ENCODE peak calls at places on chromosomes 4 and X, in seven cellular contexts. One of them, this sample, is unnamed.

GRCh38 chrX:91108761-91109160 is 325.9 kb upstream of the PABPC5 start:
- DNase-seq in GM10248: no peak
- DNase-seq in fibroblast of the aortic adventitia: no peak
- DNase-seq in germinal center: no peak
- DNase-seq in dermis blood vessel endothelial cell: no peak
- DNase-seq in ecto neural progenitor cell: no peak
- DNase-seq in T-helper 2 cell: no peak
- DNase-seq in this sample: no peak

GRCh38 chr4:73836373-73837269 is at the start of gene CXCL6:
- DNase-seq in GM10248: no peak
- DNase-seq in fibroblast of the aortic adventitia: no peak
- DNase-seq in germinal center: no peak
- DNase-seq in dermis blood vessel endothelial cell: peak; percentile 53
- DNase-seq in ecto neural progenitor cell: peak; percentile 69
- DNase-seq in T-helper 2 cell: no peak
- DNase-seq in this sample: peak; percentile 61

GRCh38 chr4:15089979-15090378 is 87.7 kb downstream of the CPEB2 start:
- DNase-seq in GM10248: no peak
- DNase-seq in fibroblast of the aortic adventitia: no peak
- DNase-seq in germinal center: no peak
- DNase-seq in dermis blood vessel endothelial cell: no peak
- DNase-seq in ecto neural progenitor cell: no peak
- DNase-seq in T-helper 2 cell: no peak
- DNase-seq in this sample: no peak

GRCh38 chr4:40149960-40150385 is 46.9 kb upstream of the RHOH start:
- DNase-seq in GM10248: peak; percentile 66
- DNase-seq in fibroblast of the aortic adventitia: peak; percentile 79
- DNase-seq in germinal center: peak; percentile 51
- DNase-seq in dermis blood vessel endothelial cell: peak; percentile 85
- DNase-seq in ecto neural progenitor cell: peak; percentile 48
- DNase-seq in T-helper 2 cell: peak; percentile 83
- DNase-seq in this sample: no peak

GRCh38 chr4:160326110-160326509 is 1223.2 kb downstream of the RAPGEF2 start:
- DNase-seq in GM10248: no peak
- DNase-seq in fibroblast of the aortic adventitia: no peak
- DNase-seq in germinal center: no peak
- DNase-seq in dermis blood vessel endothelial cell: no peak
- DNase-seq in ecto neural progenitor cell: no peak
- DNase-seq in T-helper 2 cell: no peak
- DNase-seq in this sample: no peak

GRCh38 chr4:156756118-156756517 is 215.5 kb downstream of the PDGFC start:
- DNase-seq in GM10248: no peak
- DNase-seq in fibroblast of the aortic adventitia: peak; percentile 50
- DNase-seq in germinal center: no peak
- DNase-seq in dermis blood vessel endothelial cell: no peak
- DNase-seq in ecto neural progenitor cell: no peak
- DNase-seq in T-helper 2 cell: no peak
- DNase-seq in this sample: no peak

GRCh38 chrX:120236676-120237460 is 13.7 kb upstream of the ZBTB33 start:
- DNase-seq in GM10248: no peak
- DNase-seq in fibroblast of the aortic adventitia: no peak
- DNase-seq in germinal center: no peak
- DNase-seq in dermis blood vessel endothelial cell: no peak
- DNase-seq in ecto neural progenitor cell: no peak
- DNase-seq in T-helper 2 cell: no peak
- DNase-seq in this sample: no peak

GRCh38 chr4:71338846-71339593 is at the start of gene SLC4A4:
- DNase-seq in GM10248: peak; percentile 73
- DNase-seq in fibroblast of the aortic adventitia: peak; percentile 20
- DNase-seq in germinal center: no peak
- DNase-seq in dermis blood vessel endothelial cell: no peak
- DNase-seq in ecto neural progenitor cell: no peak
- DNase-seq in T-helper 2 cell: peak; percentile 75
- DNase-seq in this sample: no peak

GRCh38 chr4:31467781-31468180 is 747.6 kb downstream of the PCDH7 start:
- DNase-seq in GM10248: no peak
- DNase-seq in fibroblast of the aortic adventitia: peak; percentile 22
- DNase-seq in germinal center: no peak
- DNase-seq in dermis blood vessel endothelial cell: no peak
- DNase-seq in ecto neural progenitor cell: no peak
- DNase-seq in T-helper 2 cell: no peak
- DNase-seq in this sample: no peak

GRCh38 chr4:6591781-6592180 is 16.8 kb downstream of the MAN2B2 start:
- DNase-seq in GM10248: no peak
- DNase-seq in fibroblast of the aortic adventitia: no peak
- DNase-seq in germinal center: no peak
- DNase-seq in dermis blood vessel endothelial cell: no peak
- DNase-seq in ecto neural progenitor cell: no peak
- DNase-seq in T-helper 2 cell: no peak
- DNase-seq in this sample: no peak

GRCh38 chr4:98542011-98542410 is 116.4 kb downstream of the TSPAN5 start:
- DNase-seq in GM10248: no peak
- DNase-seq in fibroblast of the aortic adventitia: no peak
- DNase-seq in germinal center: no peak
- DNase-seq in dermis blood vessel endothelial cell: no peak
- DNase-seq in ecto neural progenitor cell: no peak
- DNase-seq in T-helper 2 cell: no peak
- DNase-seq in this sample: no peak

GRCh38 chr4:183599690-183600089 is 59.3 kb downstream of the RWDD4 start:
- DNase-seq in GM10248: no peak
- DNase-seq in fibroblast of the aortic adventitia: no peak
- DNase-seq in germinal center: no peak
- DNase-seq in dermis blood vessel endothelial cell: no peak
- DNase-seq in ecto neural progenitor cell: no peak
- DNase-seq in T-helper 2 cell: no peak
- DNase-seq in this sample: no peak

GRCh38 chr4:96698891-96699290 is 859.0 kb downstream of the PDHA2 start:
- DNase-seq in GM10248: no peak
- DNase-seq in fibroblast of the aortic adventitia: no peak
- DNase-seq in germinal center: no peak
- DNase-seq in dermis blood vessel endothelial cell: no peak
- DNase-seq in ecto neural progenitor cell: no peak
- DNase-seq in T-helper 2 cell: no peak
- DNase-seq in this sample: no peak

GRCh38 chrX:155188786-155189185 is 27.5 kb upstream of the VBP1 start:
- DNase-seq in GM10248: no peak
- DNase-seq in fibroblast of the aortic adventitia: no peak
- DNase-seq in germinal center: no peak
- DNase-seq in dermis blood vessel endothelial cell: no peak
- DNase-seq in ecto neural progenitor cell: no peak
- DNase-seq in T-helper 2 cell: peak; percentile 90
- DNase-seq in this sample: no peak

GRCh38 chr4:121736735-121737351 is 28.1 kb downstream of the SMIM43 start:
- DNase-seq in GM10248: peak; percentile 26
- DNase-seq in fibroblast of the aortic adventitia: peak; percentile 82
- DNase-seq in germinal center: peak; percentile 8
- DNase-seq in dermis blood vessel endothelial cell: peak; percentile 76
- DNase-seq in ecto neural progenitor cell: no peak
- DNase-seq in T-helper 2 cell: peak; percentile 26
- DNase-seq in this sample: no peak

GRCh38 chr4:18021470-18021719 is 160 bp downstream of the LCORL start:
- DNase-seq in GM10248: no peak
- DNase-seq in fibroblast of the aortic adventitia: peak; percentile 13
- DNase-seq in germinal center: no peak
- DNase-seq in dermis blood vessel endothelial cell: no peak
- DNase-seq in ecto neural progenitor cell: no peak
- DNase-seq in T-helper 2 cell: no peak
- DNase-seq in this sample: no peak

GRCh38 chr4:82645868-82646267 is 84.1 kb upstream of the TMEM150C start:
- DNase-seq in GM10248: no peak
- DNase-seq in fibroblast of the aortic adventitia: no peak
- DNase-seq in germinal center: no peak
- DNase-seq in dermis blood vessel endothelial cell: no peak
- DNase-seq in ecto neural progenitor cell: no peak
- DNase-seq in T-helper 2 cell: no peak
- DNase-seq in this sample: no peak

GRCh38 chr4:97987019-97987648 is 156.1 kb downstream of the STPG2 start:
- DNase-seq in GM10248: peak; percentile 13
- DNase-seq in fibroblast of the aortic adventitia: peak; percentile 17
- DNase-seq in germinal center: no peak
- DNase-seq in dermis blood vessel endothelial cell: peak; percentile 46
- DNase-seq in ecto neural progenitor cell: no peak
- DNase-seq in T-helper 2 cell: peak; percentile 16
- DNase-seq in this sample: no peak

GRCh38 chr4:2304321-2304876 is 42.5 kb upstream of the MXD4 start:
- DNase-seq in GM10248: no peak
- DNase-seq in fibroblast of the aortic adventitia: no peak
- DNase-seq in germinal center: no peak
- DNase-seq in dermis blood vessel endothelial cell: no peak
- DNase-seq in ecto neural progenitor cell: no peak
- DNase-seq in T-helper 2 cell: no peak
- DNase-seq in this sample: no peak

GRCh38 chr4:5821665-5822358 is 71.1 kb downstream of the CRMP1 start:
- DNase-seq in GM10248: no peak
- DNase-seq in fibroblast of the aortic adventitia: no peak
- DNase-seq in germinal center: no peak
- DNase-seq in dermis blood vessel endothelial cell: peak; percentile 20
- DNase-seq in ecto neural progenitor cell: peak; percentile 60
- DNase-seq in T-helper 2 cell: no peak
- DNase-seq in this sample: no peak

GRCh38 chrX:153628129-153628528 is 18.9 kb upstream of the DUSP9 start:
- DNase-seq in GM10248: no peak
- DNase-seq in fibroblast of the aortic adventitia: no peak
- DNase-seq in germinal center: no peak
- DNase-seq in dermis blood vessel endothelial cell: no peak
- DNase-seq in ecto neural progenitor cell: no peak
- DNase-seq in T-helper 2 cell: no peak
- DNase-seq in this sample: no peak

GRCh38 chrX:57329008-57329407 is 42.5 kb downstream of the FAAH2 start:
- DNase-seq in GM10248: no peak
- DNase-seq in fibroblast of the aortic adventitia: no peak
- DNase-seq in germinal center: no peak
- DNase-seq in dermis blood vessel endothelial cell: peak; percentile 24
- DNase-seq in ecto neural progenitor cell: no peak
- DNase-seq in T-helper 2 cell: peak; percentile 2
- DNase-seq in this sample: no peak

GRCh38 chr4:39970559-39971270 is 7.0 kb downstream of the PDS5A start:
- DNase-seq in GM10248: no peak
- DNase-seq in fibroblast of the aortic adventitia: no peak
- DNase-seq in germinal center: no peak
- DNase-seq in dermis blood vessel endothelial cell: no peak
- DNase-seq in ecto neural progenitor cell: no peak
- DNase-seq in T-helper 2 cell: no peak
- DNase-seq in this sample: no peak

GRCh38 chr4:55184600-55185523 is 59.5 kb upstream of the KDR start:
- DNase-seq in GM10248: peak; percentile 16
- DNase-seq in fibroblast of the aortic adventitia: peak; percentile 76
- DNase-seq in germinal center: no peak
- DNase-seq in dermis blood vessel endothelial cell: peak; percentile 50
- DNase-seq in ecto neural progenitor cell: no peak
- DNase-seq in T-helper 2 cell: peak; percentile 22
- DNase-seq in this sample: no peak

This sample was measured in Right ventricle myocardium superior.